ENCODE peak calls at places on chromosome 18, in six cellular contexts. W, C, X, P, I and Z are unnamed samples.

GRCh38 chr18:49168970-49169619 is 218.3 kb upstream of the SMAD7 start:
- DNase-seq in W (no peak), C (no peak), X (no peak), P (no peak), I (no peak), Z (no peak)

GRCh38 chr18:48563027-48563426 is 24.2 kb downstream of the CTIF start:
- DNase-seq in W (peak; percentile 75), C (no peak), X (no peak), P (no peak), I (peak; percentile 13), Z (no peak)

GRCh38 chr18:1011342-1011741 is 106.7 kb downstream of the ADCYAP1 start:
- DNase-seq in W (no peak), C (no peak), X (no peak), P (no peak), I (no peak), Z (no peak)

GRCh38 chr18:35993013-35993412 is 20.5 kb downstream of the RMP24 start:
- DNase-seq in W (no peak), C (no peak), X (no peak), P (no peak), I (no peak), Z (no peak)

GRCh38 chr18:76450452-76450851 is 44.6 kb downstream of the ZNF516 start:
- DNase-seq in W (peak; percentile 55), C (no peak), X (no peak), P (no peak), I (no peak), Z (no peak)

GRCh38 chr18:47929681-47930085 is 776 bp downstream of the SMAD2 start:
- DNase-seq in W (peak; percentile 62), C (no peak), X (no peak), P (no peak), I (no peak), Z (no peak)

GRCh38 chr18:50131591-50131990 is 63.4 kb downstream of the MYO5B start:
- DNase-seq in W (no peak), C (no peak), X (no peak), P (no peak), I (no peak), Z (no peak)

GRCh38 chr18:42192251-42193248 is 237.5 kb downstream of the PIK3C3 start:
- DNase-seq in W (peak; percentile 60), C (no peak), X (no peak), P (no peak), I (no peak), Z (no peak)

GRCh38 chr18:43405097-43405496 is 127.8 kb upstream of the SYT4 start:
- DNase-seq in W (peak; percentile 3), C (no peak), X (no peak), P (no peak), I (no peak), Z (no peak)

GRCh38 chr18:48390641-48391040 is 18.5 kb downstream of the ZBTB7C start:
- DNase-seq in W (no peak), C (no peak), X (no peak), P (no peak), I (no peak), Z (peak; percentile 46)

GRCh38 chr18:65091737-65092329 is 659.0 kb upstream of the CDH7 start:
- DNase-seq in W (peak; percentile 3), C (peak; percentile 2), X (no peak), P (peak; percentile 2), I (no peak), Z (peak; percentile 74)

GRCh38 chr18:34631567-34631966 is 78.5 kb upstream of the DTNA start:
- DNase-seq in W (no peak), C (no peak), X (no peak), P (no peak), I (no peak), Z (no peak)

GRCh38 chr18:62715829-62716678 is 713 bp downstream of the PHLPP1 start:
- DNase-seq in W (peak; percentile 67), C (peak; percentile 53), X (peak; percentile 59), P (peak; percentile 27), I (peak; percentile 14), Z (peak; percentile 74)

GRCh38 chr18:27363918-27364317 is 178.8 kb upstream of the CHST9 start:
- DNase-seq in W (peak; percentile 8), C (no peak), X (no peak), P (peak; percentile 1), I (no peak), Z (no peak)

GRCh38 chr18:46158498-46158897 is 54.3 kb downstream of the HAUS1 start:
- DNase-seq in W (no peak), C (no peak), X (no peak), P (peak; percentile 36), I (no peak), Z (peak; percentile 38)

GRCh38 chr18:66971951-66972350 is 368.1 kb upstream of the CDH19 start:
- DNase-seq in W (no peak), C (no peak), X (no peak), P (no peak), I (no peak), Z (no peak)

GRCh38 chr18:2143666-2144065 is 427.6 kb downstream of the METTL4 start:
- DNase-seq in W (peak; percentile 53), C (no peak), X (no peak), P (no peak), I (no peak), Z (no peak)

GRCh38 chr18:36366994-36367839 is 69.7 kb downstream of the FHOD3 start:
- DNase-seq in W (no peak), C (no peak), X (peak; percentile 20), P (no peak), I (no peak), Z (no peak)

GRCh38 chr18:76425299-76426101 is 69.5 kb downstream of the ZNF516 start:
- DNase-seq in W (peak; percentile 14), C (no peak), X (no peak), P (no peak), I (no peak), Z (no peak)

GRCh38 chr18:9735238-9735637 is 27.1 kb downstream of the RAB31 start:
- DNase-seq in W (no peak), C (no peak), X (no peak), P (no peak), I (no peak), Z (no peak)

GRCh38 chr18:63850010-63850409 is 37.5 kb upstream of the SERPINB2 start:
- DNase-seq in W (peak; percentile 39), C (peak; percentile 72), X (no peak), P (peak; percentile 31), I (peak; percentile 5), Z (peak; percentile 60)

GRCh38 chr18:26415041-26415440 is 133.3 kb downstream of the KCTD1 start:
- DNase-seq in W (no peak), C (no peak), X (no peak), P (no peak), I (no peak), Z (no peak)

GRCh38 chr18:46387426-46388131 is 269.4 kb downstream of the LOXHD1 start:
- DNase-seq in W (no peak), C (peak; percentile 67), X (no peak), P (no peak), I (no peak), Z (peak; percentile 65)

GRCh38 chr18:25921677-25922421 is 168.6 kb downstream of the SS18 start:
- DNase-seq in W (peak; percentile 36), C (peak; percentile 64), X (no peak), P (peak; percentile 43), I (peak; percentile 47), Z (peak; percentile 39)

GRCh38 chr18:62399781-62400308 is 74.7 kb downstream of the TNFRSF11A start:
- DNase-seq in W (no peak), C (peak; percentile 47), X (no peak), P (peak; percentile 21), I (peak; percentile 53), Z (peak; percentile 57)

GRCh38 chr18:22046473-22046872 is 122.9 kb upstream of the GATA6 start:
- DNase-seq in W (no peak), C (no peak), X (no peak), P (no peak), I (no peak), Z (no peak)

GRCh38 chr18:60024345-60024744 is 124.5 kb downstream of the PMAIP1 start:
- DNase-seq in W (no peak), C (no peak), X (no peak), P (no peak), I (no peak), Z (no peak)
- TF ChIP-seq CTCF in W (no peak), C (no peak), X (no peak), P (no peak), I (no peak), Z (no peak)

GRCh38 chr18:55093295-55093694 is 134.0 kb upstream of the CCDC68 start:
- DNase-seq in W (no peak), C (no peak), X (no peak), P (no peak), I (no peak), Z (no peak)

GRCh38 chr18:55093808-55094207 is 134.5 kb upstream of the CCDC68 start:
- DNase-seq in W (no peak), C (no peak), X (no peak), P (no peak), I (no peak), Z (no peak)

GRCh38 chr18:55095579-55095978 is 136.3 kb upstream of the CCDC68 start:
- DNase-seq in W (no peak), C (no peak), X (no peak), P (no peak), I (no peak), Z (no peak)

GRCh38 chr18:55097406-55098170 is 138.3 kb upstream of the CCDC68 start:
- DNase-seq in W (peak; percentile 51), C (peak; percentile 22), X (no peak), P (peak; percentile 74), I (no peak), Z (no peak)

GRCh38 chr18:55096261-55097026 is 137.2 kb upstream of the CCDC68 start:
- DNase-seq in W (peak; percentile 80), C (peak; percentile 58), X (no peak), P (peak; percentile 50), I (peak; percentile 22), Z (peak; percentile 69)
- TF ChIP-seq CTCF in W (peak; percentile 56), C (peak; percentile 77), X (peak; percentile 34), P (peak; percentile 10), I (peak; percentile 40), Z (peak; percentile 59)

GRCh38 chr18:12030667-12031066 is 49.4 kb downstream of the IMPA2 start:
- DNase-seq in W (no peak), C (no peak), X (no peak), P (no peak), I (no peak), Z (no peak)
- TF ChIP-seq CTCF in W (no peak), C (no peak), X (no peak), P (no peak), I (no peak), Z (no peak)

DNA sequence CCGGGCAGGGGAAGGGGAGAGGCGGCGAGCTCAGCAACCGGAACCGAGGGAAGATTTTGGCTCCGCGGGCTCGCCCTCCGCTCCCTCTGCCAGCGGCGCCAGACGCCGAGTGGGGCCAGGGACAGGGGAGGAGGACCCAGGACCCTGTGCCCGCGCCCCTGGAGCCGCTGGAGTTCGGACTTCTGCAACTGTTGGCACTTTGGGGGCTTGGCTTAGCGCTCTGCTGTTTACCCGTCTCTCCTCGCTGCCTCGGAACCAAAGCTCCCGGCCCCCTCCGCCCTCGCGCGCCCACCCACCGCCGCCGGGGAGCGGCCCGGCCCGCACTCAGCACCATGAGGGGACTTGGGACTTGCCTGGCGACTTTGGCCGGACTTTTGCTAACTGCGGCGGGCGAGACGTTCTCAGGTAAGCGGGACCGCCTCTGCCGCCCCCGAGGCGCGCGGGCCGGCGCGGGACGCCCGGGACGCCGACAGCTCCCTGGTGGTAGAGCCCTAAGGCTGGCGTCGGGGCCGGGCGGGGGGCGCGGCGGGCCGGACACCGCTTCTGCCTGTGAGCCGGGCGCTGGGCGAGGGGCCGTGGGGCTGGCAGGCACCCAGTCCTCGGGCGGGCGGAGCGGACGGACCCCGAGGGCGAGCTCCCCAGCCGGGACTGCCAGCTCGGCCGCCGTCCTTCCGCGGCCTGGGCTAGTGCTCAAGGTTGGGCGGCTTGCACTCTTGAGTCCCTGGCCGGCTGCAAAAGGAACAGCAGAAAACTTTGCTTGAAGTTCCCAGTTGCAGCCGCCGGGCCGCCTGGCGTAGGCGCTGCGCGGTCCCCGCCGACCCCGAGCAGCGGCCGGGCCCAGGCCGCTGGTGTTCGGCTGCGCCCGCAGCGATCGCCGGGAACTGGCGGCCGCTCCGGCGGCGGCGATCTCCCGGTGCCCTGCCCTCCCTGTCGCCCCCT is 640 bp downstream of the PTPRM start:
- DNase-seq in W (peak; percentile 71), C (peak; percentile 30), X (peak; percentile 62), P (peak; percentile 61), I (no peak), Z (peak; percentile 86)
- TF ChIP-seq CTCF in W (no peak), C (no peak), X (no peak), P (no peak), I (no peak), Z (no peak)